ENCODE peak calls at places on chromosomes 13 and 19, in four cellular contexts. P, D, S and Z are unnamed samples.
A peak's percentile ranks its signal among the peaks of the same experiment; 100 is the strongest.

GRCh38 chr19:28020631-28021315 is 1192.2 kb downstream of the UQCRFS1 start:
- DNase-seq in P (peak; percentile 7), D (no peak), S (no peak), Z (no peak)

GRCh38 chr13:28753208-28753892 is 34.6 kb upstream of the SLC46A3 start:
- DNase-seq in P (no peak), D (peak; percentile 95), S (no peak), Z (peak; percentile 93)

GRCh38 chr19:10271543-10272086 is 695 bp downstream of the ICAM1 start:
- DNase-seq in P (no peak), D (peak; percentile 37), S (no peak), Z (peak; percentile 52)

GRCh38 chr19:39297931-39298634 is 1.9 kb downstream of the IFNL1 start:
- DNase-seq in P (no peak), D (no peak), S (no peak), Z (no peak)

GRCh38 chr13:93355094-93355493 is 128.5 kb downstream of the GPC6 start:
- DNase-seq in P (no peak), D (no peak), S (no peak), Z (no peak)

GRCh38 chr19:46229442-46229841 is at the start of gene IGFL1:
- DNase-seq in P (no peak), D (no peak), S (no peak), Z (no peak)

GRCh38 chr13:31946091-31946770 is 85.3 kb upstream of the FRY start:
- DNase-seq in P (no peak), D (peak; percentile 44), S (no peak), Z (no peak)

GRCh38 chr13:94346261-94347019 is 133.0 kb downstream of the DCT start:
- DNase-seq in P (no peak), D (no peak), S (no peak), Z (no peak)

GRCh38 chr19:51904331-51905165 is at the start of gene ZNF649:
- DNase-seq in P (peak; percentile 95), D (peak; percentile 82), S (peak; percentile 95), Z (peak; percentile 92)

GRCh38 chr19:5086725-5087439 is 118.0 kb downstream of the KDM4B start:
- DNase-seq in P (peak; percentile 69), D (no peak), S (peak; percentile 89), Z (no peak)
- TF ChIP-seq CTCF in P (peak; percentile 34), D (no peak), S (peak; percentile 15), Z (no peak)

GRCh38 chr13:110109910-110110309 is 197.0 kb downstream of the COL4A1 start:
- DNase-seq in P (peak; percentile 52), D (peak; percentile 92), S (no peak), Z (peak; percentile 87)

GRCh38 chr13:110107568-110108347 is 199.2 kb downstream of the COL4A1 start:
- DNase-seq in P (peak; percentile 61), D (no peak), S (no peak), Z (no peak)

GRCh38 chr13:110110783-110111182 is 196.2 kb downstream of the COL4A1 start:
- DNase-seq in P (no peak), D (no peak), S (no peak), Z (no peak)

GRCh38 chr13:110108348-110109139 is 198.4 kb downstream of the COL4A1 start:
- DNase-seq in P (peak; percentile 75), D (peak; percentile 88), S (peak; percentile 89), Z (peak; percentile 87)

DNA sequence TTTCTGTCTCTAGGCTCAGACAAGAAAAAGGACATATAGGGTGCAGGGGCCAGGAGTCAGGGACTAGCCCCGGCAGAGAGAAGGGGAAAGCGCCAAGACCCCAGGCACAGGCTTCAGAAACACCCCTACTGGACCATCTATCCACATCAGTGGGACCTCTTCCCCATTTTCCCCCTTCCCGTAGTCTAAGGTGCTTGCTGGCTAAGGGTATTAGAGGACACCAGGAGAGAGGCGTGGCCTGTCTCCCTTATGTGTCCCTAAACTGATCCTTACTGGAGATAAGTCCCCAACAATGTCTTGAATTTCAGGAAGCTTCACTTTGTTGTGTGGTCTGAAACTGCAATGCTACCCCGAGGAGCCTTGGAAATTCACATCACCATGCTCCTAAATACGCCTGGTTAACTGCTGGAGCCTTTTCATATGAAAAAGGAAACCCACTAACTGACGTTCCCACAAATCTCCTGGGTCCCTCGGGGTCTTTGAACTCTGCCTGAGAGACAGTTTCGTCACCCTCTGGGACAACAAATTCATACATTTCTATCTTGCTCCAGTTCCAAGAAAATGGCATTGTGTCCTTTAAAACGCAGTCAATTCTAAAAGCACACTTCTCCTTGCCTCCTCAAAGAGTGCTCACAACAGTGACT is 197.7 kb downstream of the COL4A1 start:
- DNase-seq in P (no peak), D (no peak), S (no peak), Z (no peak)
- TF ChIP-seq CTCF in P (no peak), D (no peak), S (no peak), Z (no peak)

GRCh38 chr13:78239681-78240080 is 321.1 kb upstream of the EDNRB start:
- DNase-seq in P (peak; percentile 27), D (no peak), S (no peak), Z (no peak)

GRCh38 chr13:78238911-78239310 is 320.3 kb upstream of the EDNRB start:
- DNase-seq in P (no peak), D (no peak), S (no peak), Z (peak; percentile 21)

GRCh38 chr13:78247362-78247761 is 328.7 kb upstream of the EDNRB start:
- DNase-seq in P (no peak), D (no peak), S (no peak), Z (no peak)

GRCh38 chr13:78241278-78241919 is 322.8 kb upstream of the EDNRB start:
- DNase-seq in P (peak; percentile 78), D (peak; percentile 26), S (no peak), Z (peak; percentile 53)
- TF ChIP-seq CTCF in P (peak; percentile 92), D (peak; percentile 59), S (peak; percentile 7), Z (peak; percentile 60)

DNA sequence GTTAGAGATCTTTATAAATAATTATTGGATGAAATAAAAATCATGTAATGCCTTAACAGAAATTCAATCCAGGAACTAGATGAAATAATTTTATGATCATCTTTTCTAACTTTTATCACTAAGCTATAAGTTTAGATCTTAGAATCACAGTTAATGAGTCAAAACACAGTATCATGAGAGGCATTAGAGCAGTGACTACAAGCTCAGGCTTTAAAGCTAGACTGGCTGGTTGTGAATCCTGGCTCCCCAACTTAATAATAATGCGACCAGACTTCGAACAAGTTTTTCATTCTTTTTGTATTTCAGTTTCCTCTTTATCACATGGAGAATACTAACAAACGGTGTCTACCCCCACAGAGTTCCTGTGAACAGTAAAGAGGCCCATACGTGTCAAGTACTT is 108.6 kb downstream of the MYCBP2 start:
- DNase-seq in P (no peak), D (no peak), S (no peak), Z (no peak)
- TF ChIP-seq CTCF in P (no peak), D (no peak), S (no peak), Z (no peak)

DNA sequence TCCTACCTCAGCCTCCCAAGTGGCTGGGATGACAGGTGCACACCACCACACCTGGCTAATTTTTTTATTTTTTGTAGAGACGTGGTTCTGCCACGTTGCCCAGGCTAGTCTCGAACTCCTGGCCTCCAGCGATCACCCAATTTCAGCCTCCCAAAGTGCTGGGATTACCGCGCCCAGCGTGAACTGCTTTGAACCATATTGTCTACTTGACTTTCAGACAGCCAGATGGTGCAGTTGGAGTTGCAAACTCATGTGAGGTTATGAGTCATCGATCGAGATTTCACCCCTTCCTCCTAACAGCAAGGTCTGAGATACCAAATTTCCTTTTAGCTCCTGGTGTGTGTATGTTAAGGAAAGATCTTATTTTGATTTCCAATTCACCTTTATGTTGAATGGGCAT is 2.7 kb downstream of the SLC27A1 start:
- DNase-seq in P (no peak), D (peak; percentile 70), S (no peak), Z (peak; percentile 63)
- TF ChIP-seq CTCF in P (no peak), D (no peak), S (no peak), Z (no peak)

DNA sequence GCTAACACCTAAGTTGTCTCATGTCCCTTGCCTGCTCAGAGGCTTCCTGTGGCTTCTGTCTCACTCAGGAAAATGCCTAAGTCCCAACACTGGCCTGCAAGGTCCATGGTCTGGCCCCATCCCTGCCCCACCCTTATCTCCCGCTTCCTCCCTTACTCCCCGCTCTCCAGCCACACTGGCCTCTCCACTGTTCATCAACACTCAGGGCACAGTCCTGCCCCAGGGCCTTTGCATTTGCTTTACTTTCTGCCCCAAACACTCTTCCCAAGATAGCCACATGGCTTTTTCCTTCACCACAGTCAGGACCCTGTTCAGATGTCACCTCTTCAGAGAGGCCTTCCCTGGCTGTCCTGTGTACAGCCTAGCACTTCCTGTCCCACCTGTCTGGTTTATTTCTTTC is 32.1 kb upstream of the IGSF23 start:
- DNase-seq in P (no peak), D (no peak), S (no peak), Z (no peak)
- TF ChIP-seq CTCF in P (no peak), D (no peak), S (no peak), Z (no peak)